ENCODE peak calls at places on chromosome 18, in seven cellular contexts. One of them, this sample, is unnamed. For H3K36me3, the result is how much of the 10 kb centered on the place peaks cover.

GRCh38 chr18:74478316-74478715 is 17.8 kb upstream of the CNDP2 start:
- DNase-seq in upper lobe of right lung: no peak
- DNase-seq in pancreas: no peak
- DNase-seq in psoas muscle: no peak
- DNase-seq in body of pancreas: no peak
- DNase-seq in ovary: no peak
- DNase-seq in kidney epithelial cell: no peak
- DNase-seq in this sample: no peak

GRCh38 chr18:33557706-33558105 is 20.3 kb upstream of the ASXL3 start:
- DNase-seq in upper lobe of right lung: no peak
- DNase-seq in pancreas: no peak
- DNase-seq in psoas muscle: no peak
- DNase-seq in body of pancreas: no peak
- DNase-seq in ovary: no peak
- DNase-seq in kidney epithelial cell: no peak
- DNase-seq in this sample: no peak

GRCh38 chr18:31977270-31977872 is 34.4 kb upstream of the TRAPPC8 start:
- DNase-seq in upper lobe of right lung: no peak
- DNase-seq in pancreas: no peak
- DNase-seq in psoas muscle: no peak
- DNase-seq in body of pancreas: peak
- DNase-seq in ovary: no peak
- DNase-seq in kidney epithelial cell: no peak
- DNase-seq in this sample: no peak

GRCh38 chr18:24659837-24660720 is 199.6 kb downstream of the HRH4 start:
- DNase-seq in upper lobe of right lung: no peak
- DNase-seq in pancreas: no peak
- DNase-seq in psoas muscle: peak
- DNase-seq in body of pancreas: peak
- DNase-seq in ovary: peak
- DNase-seq in kidney epithelial cell: no peak
- DNase-seq in this sample: peak

GRCh38 chr18:29172151-29173015 is 995.5 kb upstream of the CDH2 start:
- DNase-seq in upper lobe of right lung: no peak
- DNase-seq in pancreas: no peak
- DNase-seq in psoas muscle: no peak
- DNase-seq in body of pancreas: no peak
- DNase-seq in ovary: no peak
- DNase-seq in kidney epithelial cell: no peak
- DNase-seq in this sample: no peak

GRCh38 chr18:22682720-22683119 is 250.4 kb upstream of the RBBP8 start:
- DNase-seq in upper lobe of right lung: no peak
- DNase-seq in pancreas: no peak
- DNase-seq in psoas muscle: no peak
- DNase-seq in body of pancreas: no peak
- DNase-seq in ovary: no peak
- DNase-seq in kidney epithelial cell: no peak
- DNase-seq in this sample: no peak

GRCh38 chr18:21242141-21243040 is at the start of gene GREB1L:
- DNase-seq in upper lobe of right lung: peak
- DNase-seq in pancreas: peak
- DNase-seq in psoas muscle: peak
- DNase-seq in body of pancreas: peak
- DNase-seq in ovary: peak
- DNase-seq in kidney epithelial cell: no peak
- DNase-seq in this sample: no peak

GRCh38 chr18:26039203-26039602 is 51.2 kb downstream of the SS18 start:
- DNase-seq in upper lobe of right lung: no peak
- DNase-seq in pancreas: no peak
- DNase-seq in psoas muscle: no peak
- DNase-seq in body of pancreas: no peak
- DNase-seq in ovary: no peak
- DNase-seq in kidney epithelial cell: no peak
- DNase-seq in this sample: no peak

GRCh38 chr18:40929389-40929788 is 1025.6 kb upstream of the PIK3C3 start:
- DNase-seq in upper lobe of right lung: no peak
- DNase-seq in pancreas: no peak
- DNase-seq in psoas muscle: no peak
- DNase-seq in body of pancreas: no peak
- DNase-seq in ovary: no peak
- DNase-seq in kidney epithelial cell: no peak
- DNase-seq in this sample: no peak

GRCh38 chr18:50284226-50284885 is 3.0 kb upstream of the MBD1 start:
- DNase-seq in upper lobe of right lung: no peak
- DNase-seq in pancreas: no peak
- DNase-seq in psoas muscle: no peak
- DNase-seq in body of pancreas: no peak
- DNase-seq in ovary: no peak
- DNase-seq in kidney epithelial cell: no peak
- DNase-seq in this sample: no peak

GRCh38 chr18:57312346-57313144 is 39.8 kb upstream of the ST8SIA3 start:
- DNase-seq in upper lobe of right lung: no peak
- DNase-seq in pancreas: no peak
- DNase-seq in psoas muscle: no peak
- DNase-seq in body of pancreas: no peak
- DNase-seq in ovary: no peak
- DNase-seq in kidney epithelial cell: no peak
- DNase-seq in this sample: no peak

GRCh38 chr18:63451774-63452173 is 25.0 kb upstream of the SERPINB5 start:
- DNase-seq in upper lobe of right lung: no peak
- DNase-seq in pancreas: no peak
- DNase-seq in psoas muscle: no peak
- DNase-seq in body of pancreas: no peak
- DNase-seq in ovary: no peak
- DNase-seq in kidney epithelial cell: no peak
- DNase-seq in this sample: no peak

GRCh38 chr18:23992119-23992940 is 22.2 kb upstream of the TTC39C start:
- DNase-seq in upper lobe of right lung: no peak
- DNase-seq in pancreas: peak
- DNase-seq in psoas muscle: no peak
- DNase-seq in body of pancreas: peak
- DNase-seq in ovary: peak
- DNase-seq in kidney epithelial cell: peak
- DNase-seq in this sample: no peak

GRCh38 chr18:56034954-56035353 is 447.0 kb upstream of the TCF4 start:
- DNase-seq in upper lobe of right lung: no peak
- DNase-seq in pancreas: no peak
- DNase-seq in psoas muscle: no peak
- DNase-seq in body of pancreas: no peak
- DNase-seq in ovary: no peak
- DNase-seq in kidney epithelial cell: no peak
- DNase-seq in this sample: no peak

GRCh38 chr18:64720781-64721464 is 572.0 kb upstream of the LINC00305 start:
- DNase-seq in upper lobe of right lung: peak
- DNase-seq in pancreas: peak
- DNase-seq in psoas muscle: no peak
- DNase-seq in body of pancreas: peak
- DNase-seq in ovary: no peak
- DNase-seq in kidney epithelial cell: no peak
- DNase-seq in this sample: no peak

GRCh38 chr18:23856466-23857175 is 157.9 kb upstream of the TTC39C start:
- DNase-seq in upper lobe of right lung: no peak
- DNase-seq in pancreas: no peak
- DNase-seq in psoas muscle: no peak
- DNase-seq in body of pancreas: no peak
- DNase-seq in ovary: no peak
- DNase-seq in kidney epithelial cell: no peak
- DNase-seq in this sample: no peak

GRCh38 chr18:56789004-56789888 is 138.1 kb downstream of the WDR7 start:
- DNase-seq in upper lobe of right lung: no peak
- DNase-seq in pancreas: no peak
- DNase-seq in psoas muscle: no peak
- DNase-seq in body of pancreas: peak
- DNase-seq in ovary: no peak
- DNase-seq in kidney epithelial cell: no peak
- DNase-seq in this sample: no peak

GRCh38 chr18:72541871-72542690 is 2.1 kb downstream of the CBLN2 start:
- DNase-seq in upper lobe of right lung: no peak
- DNase-seq in pancreas: no peak
- DNase-seq in psoas muscle: no peak
- DNase-seq in body of pancreas: no peak
- DNase-seq in ovary: no peak
- DNase-seq in kidney epithelial cell: no peak
- DNase-seq in this sample: no peak

GRCh38 chr18:58793361-58793760 is 71.3 kb upstream of the ZNF532 start:
- DNase-seq in upper lobe of right lung: no peak
- DNase-seq in pancreas: no peak
- DNase-seq in psoas muscle: peak
- DNase-seq in body of pancreas: no peak
- DNase-seq in ovary: no peak
- DNase-seq in kidney epithelial cell: peak
- DNase-seq in this sample: no peak

GRCh38 chr18:55552498-55553189 is 35.3 kb downstream of the TCF4 start:
- DNase-seq in upper lobe of right lung: no peak
- DNase-seq in pancreas: no peak
- DNase-seq in psoas muscle: no peak
- DNase-seq in body of pancreas: no peak
- DNase-seq in ovary: no peak
- DNase-seq in kidney epithelial cell: peak
- DNase-seq in this sample: no peak

GRCh38 chr18:44818148-44818547 is 137.5 kb downstream of the SETBP1 start:
- DNase-seq in upper lobe of right lung: no peak
- DNase-seq in pancreas: no peak
- DNase-seq in psoas muscle: no peak
- DNase-seq in body of pancreas: no peak
- DNase-seq in ovary: no peak
- DNase-seq in kidney epithelial cell: no peak
- DNase-seq in this sample: no peak
- H3K4me3 ChIP-seq in upper lobe of right lung: no peak
- H3K4me3 ChIP-seq in pancreas: no peak
- H3K4me3 ChIP-seq in psoas muscle: no peak
- H3K4me3 ChIP-seq in body of pancreas: no peak
- H3K4me3 ChIP-seq in ovary: no peak
- H3K4me3 ChIP-seq in kidney epithelial cell: no peak
- H3K4me3 ChIP-seq in this sample: no peak

DNA sequence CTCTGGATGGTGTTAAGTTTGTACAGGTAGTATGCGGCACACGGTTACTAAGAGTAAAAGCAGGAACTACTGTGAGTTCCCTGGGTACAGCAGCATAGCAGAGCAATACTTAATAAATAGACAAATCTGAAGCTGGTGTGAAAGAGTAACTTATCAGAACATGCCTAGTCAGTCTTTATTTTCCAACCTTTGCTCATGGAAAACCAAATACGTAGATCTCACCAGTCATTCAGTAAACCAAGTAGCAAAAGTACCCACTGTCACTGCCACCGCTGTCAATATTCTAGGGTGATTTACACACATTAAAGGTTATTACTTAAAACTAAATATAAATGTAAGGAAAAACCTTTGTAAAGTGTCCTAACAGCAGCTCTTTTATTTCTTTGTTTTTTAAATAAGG is 35.0 kb downstream of the SIGLEC15 start:
- DNase-seq in upper lobe of right lung: no peak
- DNase-seq in pancreas: no peak
- DNase-seq in psoas muscle: no peak
- DNase-seq in body of pancreas: no peak
- DNase-seq in ovary: no peak
- DNase-seq in kidney epithelial cell: no peak
- DNase-seq in this sample: no peak
- H3K36me3 ChIP-seq in upper lobe of right lung: half or more
- H3K36me3 ChIP-seq in pancreas: half or more
- H3K36me3 ChIP-seq in psoas muscle: half or more
- H3K36me3 ChIP-seq in body of pancreas: under half
- H3K36me3 ChIP-seq in ovary: under half
- H3K36me3 ChIP-seq in kidney epithelial cell: under half
- H3K36me3 ChIP-seq in this sample: under half

GRCh38 chr18:47557160-47557559 is 305.7 kb upstream of the SKOR2 start:
- DNase-seq in upper lobe of right lung: no peak
- DNase-seq in pancreas: no peak
- DNase-seq in psoas muscle: no peak
- DNase-seq in body of pancreas: no peak
- DNase-seq in ovary: no peak
- DNase-seq in kidney epithelial cell: no peak
- DNase-seq in this sample: no peak
- TF ChIP-seq CTCF in upper lobe of right lung: no peak
- TF ChIP-seq CTCF in pancreas: no peak
- TF ChIP-seq CTCF in psoas muscle: no peak
- TF ChIP-seq CTCF in body of pancreas: no peak
- TF ChIP-seq CTCF in ovary: no peak
- TF ChIP-seq CTCF in kidney epithelial cell: no peak
- TF ChIP-seq CTCF in this sample: no peak

GRCh38 chr18:39318462-39318861 is 1752.9 kb upstream of the CELF4 start:
- DNase-seq in upper lobe of right lung: no peak
- DNase-seq in pancreas: no peak
- DNase-seq in psoas muscle: no peak
- DNase-seq in body of pancreas: no peak
- DNase-seq in ovary: no peak
- DNase-seq in kidney epithelial cell: no peak
- DNase-seq in this sample: no peak
- H3K4me3 ChIP-seq in upper lobe of right lung: no peak
- H3K4me3 ChIP-seq in pancreas: no peak
- H3K4me3 ChIP-seq in psoas muscle: no peak
- H3K4me3 ChIP-seq in body of pancreas: no peak
- H3K4me3 ChIP-seq in ovary: no peak
- H3K4me3 ChIP-seq in kidney epithelial cell: no peak
- H3K4me3 ChIP-seq in this sample: no peak

GRCh38 chr18:13025233-13025632 is 34.1 kb downstream of the CEP192 start:
- DNase-seq in upper lobe of right lung: no peak
- DNase-seq in pancreas: no peak
- DNase-seq in psoas muscle: no peak
- DNase-seq in body of pancreas: no peak
- DNase-seq in ovary: no peak
- DNase-seq in kidney epithelial cell: no peak
- DNase-seq in this sample: no peak

GRCh38 chr18:13019301-13019700 is 28.1 kb downstream of the CEP192 start:
- DNase-seq in upper lobe of right lung: no peak
- DNase-seq in pancreas: no peak
- DNase-seq in psoas muscle: no peak
- DNase-seq in body of pancreas: no peak
- DNase-seq in ovary: no peak
- DNase-seq in kidney epithelial cell: no peak
- DNase-seq in this sample: no peak

GRCh38 chr18:13026583-13027270 is 35.6 kb downstream of the CEP192 start:
- DNase-seq in upper lobe of right lung: no peak
- DNase-seq in pancreas: no peak
- DNase-seq in psoas muscle: no peak
- DNase-seq in body of pancreas: no peak
- DNase-seq in ovary: no peak
- DNase-seq in kidney epithelial cell: no peak
- DNase-seq in this sample: no peak

GRCh38 chr18:13018379-13018778 is 27.2 kb downstream of the CEP192 start:
- DNase-seq in upper lobe of right lung: no peak
- DNase-seq in pancreas: no peak
- DNase-seq in psoas muscle: no peak
- DNase-seq in body of pancreas: no peak
- DNase-seq in ovary: no peak
- DNase-seq in kidney epithelial cell: no peak
- DNase-seq in this sample: no peak

GRCh38 chr18:13022644-13023043 is 31.5 kb downstream of the CEP192 start:
- DNase-seq in upper lobe of right lung: no peak
- DNase-seq in pancreas: no peak
- DNase-seq in psoas muscle: no peak
- DNase-seq in body of pancreas: no peak
- DNase-seq in ovary: no peak
- DNase-seq in kidney epithelial cell: no peak
- DNase-seq in this sample: no peak
- H3K36me3 ChIP-seq in upper lobe of right lung: half or more
- H3K36me3 ChIP-seq in pancreas: under half
- H3K36me3 ChIP-seq in psoas muscle: half or more
- H3K36me3 ChIP-seq in body of pancreas: under half
- H3K36me3 ChIP-seq in ovary: under half
- H3K36me3 ChIP-seq in kidney epithelial cell: under half
- H3K36me3 ChIP-seq in this sample: half or more

This sample was measured in tibial nerve.